ENCODE peak calls at places on chromosomes 3 and 15, in seven cellular contexts. E is mammary epithelial cell, O is nephron progenitor cell, D is progenitor cell of endocrine pancreas, W is body of pancreas, R is AG09309, F is astrocyte of the spinal cord. V is an unnamed sample.

GRCh38 chr3:4746241-4746958 is 232.8 kb upstream of the BHLHE40 start:
- DNase-seq in E (no peak), O (no peak), D (no peak), W (no peak), R (no peak), F (peak), V (no peak)

GRCh38 chr3:173221010-173221409 is 80.0 kb upstream of the SPATA16 start:
- DNase-seq in E (peak), O (no peak), D (no peak), W (no peak), R (no peak), F (no peak), V (no peak)

GRCh38 chr3:194269610-194270145 is 81.5 kb downstream of the CPN2 start:
- DNase-seq in E (no peak), O (peak), D (no peak), W (peak), R (no peak), F (peak), V (no peak)

GRCh38 chr3:24137958-24138875 is 193.1 kb downstream of the NR1D2 start:
- DNase-seq in E (peak), O (no peak), D (no peak), W (peak), R (no peak), F (no peak), V (no peak)

GRCh38 chr15:78893538-78893937 is 20.8 kb downstream of the MORF4L1 start:
- DNase-seq in E (no peak), O (no peak), D (no peak), W (no peak), R (no peak), F (no peak), V (no peak)

GRCh38 chr3:106485202-106485601 is 616.4 kb upstream of the CBLB start:
- DNase-seq in E (no peak), O (no peak), D (no peak), W (no peak), R (no peak), F (peak), V (no peak)

GRCh38 chr3:171458056-171458856 is 1.9 kb downstream of the TNIK start:
- DNase-seq in E (no peak), O (peak), D (no peak), W (peak), R (no peak), F (no peak), V (no peak)

GRCh38 chr3:53180305-53181023 is 19.5 kb downstream of the PRKCD start:
- DNase-seq in E (no peak), O (no peak), D (no peak), W (no peak), R (no peak), F (no peak), V (no peak)

GRCh38 chr3:111151438-111151837 is 79.8 kb downstream of the NECTIN3 start:
- DNase-seq in E (peak), O (no peak), D (no peak), W (no peak), R (peak), F (peak), V (no peak)

GRCh38 chr3:113249601-113250000 is 38.2 kb downstream of the BOC start:
- DNase-seq in E (no peak), O (no peak), D (no peak), W (no peak), R (no peak), F (peak), V (no peak)

GRCh38 chr3:15804553-15805095 is 6.8 kb upstream of the ANKRD28 start:
- DNase-seq in E (no peak), O (no peak), D (no peak), W (no peak), R (no peak), F (no peak), V (no peak)

GRCh38 chr3:15803913-15804312 is 6.1 kb upstream of the ANKRD28 start:
- DNase-seq in E (no peak), O (no peak), D (no peak), W (no peak), R (no peak), F (no peak), V (no peak)

GRCh38 chr3:15809313-15809712 is 11.5 kb upstream of the ANKRD28 start:
- DNase-seq in E (no peak), O (no peak), D (no peak), W (no peak), R (no peak), F (no peak), V (no peak)

GRCh38 chr3:15808679-15809078 is 10.9 kb upstream of the ANKRD28 start:
- DNase-seq in E (no peak), O (no peak), D (no peak), W (no peak), R (no peak), F (no peak), V (no peak)

DNA sequence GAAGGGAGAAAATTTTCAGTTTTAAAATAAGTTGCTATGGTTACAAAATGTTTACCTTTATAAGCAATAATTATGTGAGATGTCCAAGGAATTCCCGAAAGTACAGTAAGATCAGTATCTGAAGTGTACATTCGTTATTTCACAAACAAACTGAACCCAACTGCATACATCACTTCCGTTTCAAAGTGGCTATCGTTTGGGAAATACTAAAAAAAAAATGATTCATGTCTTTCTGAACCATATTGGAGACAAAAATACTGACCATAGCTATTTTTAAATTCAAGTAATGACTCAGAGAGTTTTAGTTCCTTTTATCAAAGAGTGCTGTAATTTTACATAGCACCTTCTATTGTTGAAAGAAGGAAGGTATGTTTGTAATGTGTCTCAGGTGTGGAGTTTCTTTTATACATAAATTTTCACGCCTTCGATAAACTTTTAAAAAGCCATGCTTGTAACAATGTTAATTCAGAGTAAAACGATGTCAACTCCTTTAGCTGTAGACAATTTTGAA is 8.0 kb upstream of the ANKRD28 start:
- DNase-seq in E (no peak), O (no peak), D (no peak), W (no peak), R (no peak), F (peak), V (no peak)
- TF ChIP-seq CTCF in E (no peak), O (no peak), D (no peak), W (no peak), R (no peak), F (no peak), V (no peak)

DNA sequence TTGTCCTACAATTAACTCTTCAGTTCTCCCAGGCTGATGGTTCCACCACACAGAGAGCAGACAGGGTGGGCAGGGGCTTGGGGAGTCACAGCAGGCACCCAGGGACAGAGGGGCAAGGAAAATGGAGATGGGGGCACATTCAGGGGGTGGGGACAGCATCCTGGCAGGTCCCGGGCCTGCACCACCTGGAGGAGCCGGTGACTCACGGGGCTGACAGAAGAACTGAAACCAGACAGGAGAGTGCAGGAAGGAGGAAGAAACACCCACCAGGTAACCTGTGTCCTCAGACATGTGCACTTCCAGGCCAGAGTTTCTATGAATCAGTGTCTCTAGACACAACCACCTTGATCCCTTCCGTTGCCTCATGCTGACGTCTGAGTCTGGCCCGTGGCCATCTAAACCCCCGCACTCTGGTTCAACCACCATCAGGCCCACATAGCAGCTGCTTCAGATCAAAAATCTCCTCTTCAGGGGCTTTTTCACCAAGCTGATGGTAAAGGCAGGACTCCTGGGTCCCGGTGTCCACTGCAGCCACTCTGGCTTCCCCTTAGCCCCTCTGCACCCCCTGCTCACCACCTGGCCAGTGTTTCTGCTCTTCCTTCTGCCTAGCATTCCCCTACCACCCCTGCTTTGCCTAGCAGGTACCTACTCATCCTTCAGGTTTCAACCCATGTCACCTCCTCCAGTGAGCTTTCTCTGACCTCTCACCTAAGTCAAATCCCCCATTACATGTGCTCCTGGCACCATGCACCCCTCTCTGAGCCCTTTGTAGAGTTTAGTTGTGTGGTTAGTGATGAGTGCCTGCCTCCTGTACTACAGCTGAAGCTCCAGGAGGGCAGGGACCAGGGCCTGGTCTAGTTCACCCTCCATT is 16.5 kb upstream of the CYP11A1 start:
- DNase-seq in E (peak), O (no peak), D (no peak), W (no peak), R (no peak), F (no peak), V (no peak)
- TF ChIP-seq CTCF in E (no peak), O (no peak), D (no peak), W (no peak), R (no peak), F (no peak), V (no peak)

DNA sequence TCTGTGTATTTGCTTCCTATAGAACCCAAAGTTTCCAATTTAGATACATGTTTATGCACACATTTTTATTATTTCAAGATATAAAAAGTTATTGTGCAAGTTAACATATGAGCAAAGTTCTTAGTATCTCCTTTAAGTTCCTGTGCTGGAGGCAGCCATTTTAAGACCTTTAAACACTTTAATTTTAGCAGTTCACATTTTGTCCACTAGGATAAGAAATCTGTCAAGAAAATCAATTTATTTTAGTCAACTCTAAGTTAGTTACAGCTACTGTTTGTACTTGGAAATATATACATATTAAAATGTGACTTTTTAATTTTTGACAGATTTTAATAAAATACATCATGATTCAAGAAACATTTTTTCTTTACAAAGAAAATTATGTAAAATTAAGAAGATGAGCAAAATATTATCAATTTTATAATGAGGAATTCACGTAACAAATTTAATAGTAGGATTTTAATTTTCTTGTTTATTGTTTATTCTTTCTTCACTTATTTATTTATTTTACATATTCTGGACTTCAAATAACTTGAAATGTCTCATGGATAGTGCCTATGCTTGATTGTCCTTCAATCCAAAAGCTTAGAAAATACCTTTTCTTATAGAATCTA is 402.6 kb upstream of the GBE1 start:
- DNase-seq in E (no peak), O (no peak), D (no peak), W (no peak), R (no peak), F (peak), V (no peak)
- TF ChIP-seq CTCF in E (peak), O (peak), D (peak), W (peak), R (peak), F (peak), V (peak)

DNA sequence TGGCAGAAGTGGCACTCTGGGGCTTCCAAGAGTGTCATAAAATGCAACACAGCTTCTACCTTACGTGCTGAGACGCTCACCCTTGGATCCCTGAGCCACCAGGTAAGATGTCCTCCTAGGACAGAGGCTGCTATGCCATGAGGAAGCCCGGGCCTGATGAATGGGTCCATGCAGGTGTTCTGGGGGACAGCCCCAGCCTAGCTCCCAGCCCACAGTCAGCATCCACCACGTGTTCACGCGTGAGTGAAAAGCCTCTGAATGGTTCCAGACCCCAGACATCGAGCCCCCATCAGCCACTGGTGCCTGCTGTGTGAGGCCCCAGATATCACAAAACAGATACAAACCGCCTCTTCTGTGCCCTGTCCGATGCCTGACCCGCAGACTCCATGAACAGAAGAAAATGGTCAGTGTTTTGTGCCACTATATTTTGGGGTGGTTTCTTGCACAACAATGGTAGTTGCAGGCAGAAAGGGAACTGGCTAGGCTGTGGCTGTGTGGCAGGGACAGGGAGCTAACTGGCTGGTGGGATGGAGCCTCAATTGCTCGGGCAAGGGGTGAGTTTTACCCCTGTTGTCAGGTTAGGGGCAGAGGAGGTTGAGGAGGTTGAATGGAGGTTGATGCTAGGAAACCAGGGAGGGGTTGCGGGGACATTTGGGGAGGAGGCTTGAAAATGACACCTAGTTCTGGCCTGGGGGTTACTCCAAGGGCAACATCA is 92.2 kb downstream of the LINGO1 start:
- DNase-seq in E (no peak), O (no peak), D (no peak), W (no peak), R (no peak), F (no peak), V (no peak)
- TF ChIP-seq CTCF in E (no peak), O (no peak), D (no peak), W (no peak), R (no peak), F (no peak), V (no peak)

V was measured in type B pancreatic cell.